ENCODE peak calls at places on chromosome 22, in four cellular contexts. One of them, this sample, is unnamed.

GRCh38 chr22:47050601-47051051 is 288.2 kb downstream of the TBC1D22A start:
- DNase-seq in activated CD4-positive, alpha-beta T cell treated with anti-CD3 and anti-CD28 coated beads, Interleukin-2, amount 50 U/mL, for 24 hours: no peak
- DNase-seq in fibroblast of the conjunctiva: no peak
- DNase-seq in left cardiac atrium: no peak
- DNase-seq in this sample: no peak

GRCh38 chr22:42976131-42976530 is 38.8 kb downstream of the PACSIN2 start:
- DNase-seq in activated CD4-positive, alpha-beta T cell treated with anti-CD3 and anti-CD28 coated beads, Interleukin-2, amount 50 U/mL, for 24 hours: no peak
- DNase-seq in fibroblast of the conjunctiva: no peak
- DNase-seq in left cardiac atrium: no peak
- DNase-seq in this sample: no peak

GRCh38 chr22:44024288-44024908 is at the start of gene PARVB:
- DNase-seq in activated CD4-positive, alpha-beta T cell treated with anti-CD3 and anti-CD28 coated beads, Interleukin-2, amount 50 U/mL, for 24 hours: no peak
- DNase-seq in fibroblast of the conjunctiva: no peak
- DNase-seq in left cardiac atrium: peak
- DNase-seq in this sample: no peak

GRCh38 chr22:49514656-49515055 is 313.0 kb downstream of the BRD1 start:
- DNase-seq in activated CD4-positive, alpha-beta T cell treated with anti-CD3 and anti-CD28 coated beads, Interleukin-2, amount 50 U/mL, for 24 hours: no peak
- DNase-seq in fibroblast of the conjunctiva: no peak
- DNase-seq in left cardiac atrium: no peak
- DNase-seq in this sample: peak

GRCh38 chr22:48477031-48477721 is 1350.5 kb downstream of the BRD1 start:
- DNase-seq in activated CD4-positive, alpha-beta T cell treated with anti-CD3 and anti-CD28 coated beads, Interleukin-2, amount 50 U/mL, for 24 hours: no peak
- DNase-seq in fibroblast of the conjunctiva: no peak
- DNase-seq in left cardiac atrium: no peak
- DNase-seq in this sample: no peak

GRCh38 chr22:26043031-26043430 is 126.2 kb upstream of the SEZ6L start:
- DNase-seq in activated CD4-positive, alpha-beta T cell treated with anti-CD3 and anti-CD28 coated beads, Interleukin-2, amount 50 U/mL, for 24 hours: no peak
- DNase-seq in fibroblast of the conjunctiva: no peak
- DNase-seq in left cardiac atrium: no peak
- DNase-seq in this sample: no peak

GRCh38 chr22:48669226-48669625 is 1158.4 kb downstream of the BRD1 start:
- DNase-seq in activated CD4-positive, alpha-beta T cell treated with anti-CD3 and anti-CD28 coated beads, Interleukin-2, amount 50 U/mL, for 24 hours: no peak
- DNase-seq in fibroblast of the conjunctiva: no peak
- DNase-seq in left cardiac atrium: no peak
- DNase-seq in this sample: no peak

GRCh38 chr22:30802202-30803166 is 107.8 kb downstream of the OSBP2 start:
- DNase-seq in activated CD4-positive, alpha-beta T cell treated with anti-CD3 and anti-CD28 coated beads, Interleukin-2, amount 50 U/mL, for 24 hours: peak
- DNase-seq in fibroblast of the conjunctiva: peak
- DNase-seq in left cardiac atrium: peak
- DNase-seq in this sample: peak

GRCh38 chr22:38162881-38163843 is 18.5 kb downstream of the PLA2G6 start:
- DNase-seq in activated CD4-positive, alpha-beta T cell treated with anti-CD3 and anti-CD28 coated beads, Interleukin-2, amount 50 U/mL, for 24 hours: no peak
- DNase-seq in fibroblast of the conjunctiva: no peak
- DNase-seq in left cardiac atrium: no peak
- DNase-seq in this sample: no peak

GRCh38 chr22:37180531-37181231 is 7.4 kb downstream of the C1QTNF6 start:
- DNase-seq in activated CD4-positive, alpha-beta T cell treated with anti-CD3 and anti-CD28 coated beads, Interleukin-2, amount 50 U/mL, for 24 hours: no peak
- DNase-seq in fibroblast of the conjunctiva: no peak
- DNase-seq in left cardiac atrium: peak
- DNase-seq in this sample: no peak

GRCh38 chr22:49147617-49148175 is 680.0 kb downstream of the BRD1 start:
- DNase-seq in activated CD4-positive, alpha-beta T cell treated with anti-CD3 and anti-CD28 coated beads, Interleukin-2, amount 50 U/mL, for 24 hours: no peak
- DNase-seq in fibroblast of the conjunctiva: no peak
- DNase-seq in left cardiac atrium: no peak
- DNase-seq in this sample: no peak